ENCODE peak calls at places on chromosomes 4 and X, in eight cellular contexts. A is pancreas, F is RWPE1, U is lower leg skin, W is PC-9, N is neural progenitor cell, T is type B pancreatic cell, M is HFF-Myc. O is an unnamed sample.

GRCh38 chr4:6614701-6615230 is 25.7 kb upstream of the MRFAP1 start:
- DNase-seq in A (peak; percentile 34), F (no peak), U (no peak), W (no peak), N (no peak), T (no peak), M (no peak), O (no peak)

GRCh38 chrX:35787867-35788266 is 10.3 kb upstream of the MAGEB16 start:
- DNase-seq in A (no peak), F (no peak), U (no peak), W (no peak), N (no peak), T (no peak), M (no peak), O (no peak)

GRCh38 chrX:1593286-1594271 is 2.2 kb downstream of the AKAP17A start:
- DNase-seq in A (peak; percentile 73), F (no peak), U (peak; percentile 83), W (no peak), N (no peak), T (peak; percentile 65), M (no peak), O (no peak)

GRCh38 chr4:145930592-145930991 is 8.0 kb downstream of the ZNF827 start:
- DNase-seq in A (no peak), F (no peak), U (no peak), W (no peak), N (no peak), T (no peak), M (no peak), O (no peak)

GRCh38 chrX:139692506-139692849 is 15.5 kb downstream of the MCF2 start:
- DNase-seq in A (peak; percentile 45), F (no peak), U (no peak), W (no peak), N (no peak), T (no peak), M (no peak), O (peak; percentile 33)

GRCh38 chr4:4488405-4489404 is 53.1 kb downstream of the STX18 start:
- DNase-seq in A (no peak), F (peak; percentile 44), U (peak; percentile 92), W (peak; percentile 57), N (peak; percentile 79), T (no peak), M (peak; percentile 75), O (peak; percentile 64)

GRCh38 chrX:41499195-41499594 is 52.1 kb downstream of the NYX start:
- DNase-seq in A (no peak), F (no peak), U (no peak), W (no peak), N (no peak), T (no peak), M (no peak), O (no peak)

GRCh38 chr4:5710962-5711478 is at the start of gene EVC:
- DNase-seq in A (peak; percentile 90), F (peak; percentile 70), U (peak; percentile 96), W (peak; percentile 66), N (peak; percentile 85), T (peak; percentile 83), M (peak; percentile 33), O (peak; percentile 91)

GRCh38 chrX:45063319-45064095 is 137.2 kb downstream of the DIPK2B start:
- DNase-seq in A (no peak), F (peak; percentile 21), U (no peak), W (no peak), N (no peak), T (no peak), M (no peak), O (peak; percentile 9)

GRCh38 chr4:20095805-20096541 is 155.7 kb upstream of the SLIT2 start:
- DNase-seq in A (no peak), F (no peak), U (no peak), W (no peak), N (no peak), T (no peak), M (no peak), O (no peak)

GRCh38 chr4:6172093-6172926 is 28.0 kb downstream of the JAKMIP1 start:
- DNase-seq in A (peak; percentile 18), F (no peak), U (no peak), W (no peak), N (no peak), T (no peak), M (no peak), O (no peak)

GRCh38 chrX:17007134-17007768 is 60.8 kb downstream of the REPS2 start:
- DNase-seq in A (no peak), F (no peak), U (no peak), W (no peak), N (peak; percentile 41), T (no peak), M (no peak), O (no peak)

GRCh38 chr4:189162073-189162789 is 778.4 kb upstream of the FRG1 start:
- DNase-seq in A (no peak), F (no peak), U (no peak), W (no peak), N (peak; percentile 51), T (no peak), M (no peak), O (no peak)

GRCh38 chr4:3523146-3523627 is 9.0 kb downstream of the LRPAP1 start:
- DNase-seq in A (peak; percentile 40), F (no peak), U (peak; percentile 48), W (no peak), N (no peak), T (no peak), M (no peak), O (no peak)

GRCh38 chr4:577499-578450 is 1.7 kb upstream of the TMEM271 start:
- DNase-seq in A (no peak), F (peak; percentile 37), U (peak; percentile 80), W (peak; percentile 25), N (peak; percentile 70), T (no peak), M (no peak), O (no peak)

GRCh38 chr4:185016946-185017797 is 1.1 kb upstream of the HELT start:
- DNase-seq in A (no peak), F (no peak), U (no peak), W (no peak), N (peak; percentile 77), T (no peak), M (no peak), O (no peak)

GRCh38 chr4:179110356-179110755 is 1668.1 kb upstream of the AGA start:
- DNase-seq in A (no peak), F (peak; percentile 27), U (no peak), W (peak; percentile 38), N (no peak), T (no peak), M (no peak), O (no peak)

GRCh38 chr4:136319789-136320470 is 1212.4 kb downstream of the PCDH18 start:
- DNase-seq in A (no peak), F (peak; percentile 78), U (no peak), W (peak; percentile 45), N (no peak), T (no peak), M (no peak), O (no peak)

GRCh38 chrX:57329008-57329407 is 42.5 kb downstream of the FAAH2 start:
- DNase-seq in A (no peak), F (no peak), U (no peak), W (no peak), N (peak; percentile 2), T (no peak), M (no peak), O (no peak)

GRCh38 chr4:7911044-7911578 is 28.6 kb downstream of the AFAP1 start:
- DNase-seq in A (no peak), F (no peak), U (no peak), W (no peak), N (peak; percentile 78), T (no peak), M (no peak), O (peak; percentile 8)

GRCh38 chrX:71859637-71860036 is 51.0 kb upstream of the NHSL2 start:
- DNase-seq in A (no peak), F (peak; percentile 8), U (no peak), W (no peak), N (peak; percentile 71), T (no peak), M (no peak), O (peak; percentile 46)

GRCh38 chr4:150251752-150252190 is 173.5 kb downstream of the DCLK2 start:
- DNase-seq in A (no peak), F (no peak), U (no peak), W (no peak), N (peak; percentile 45), T (no peak), M (no peak), O (no peak)

GRCh38 chr4:176792348-176793059 is at the start of gene VEGFC:
- DNase-seq in A (peak; percentile 70), F (peak; percentile 43), U (no peak), W (peak; percentile 62), N (peak; percentile 89), T (peak; percentile 75), M (no peak), O (peak; percentile 83)

GRCh38 chr4:186725422-186726149 is 1.9 kb upstream of the FAT1 start:
- DNase-seq in A (peak; percentile 90), F (peak; percentile 74), U (peak; percentile 95), W (peak; percentile 79), N (peak; percentile 86), T (peak; percentile 79), M (no peak), O (peak; percentile 72)
- TF ChIP-seq CTCF in A (peak; percentile 57), F (peak; percentile 87), U (no peak), W (peak; percentile 77), N (peak; percentile 73), T (peak; percentile 71), M (peak; percentile 86), O (peak; percentile 59)

DNA sequence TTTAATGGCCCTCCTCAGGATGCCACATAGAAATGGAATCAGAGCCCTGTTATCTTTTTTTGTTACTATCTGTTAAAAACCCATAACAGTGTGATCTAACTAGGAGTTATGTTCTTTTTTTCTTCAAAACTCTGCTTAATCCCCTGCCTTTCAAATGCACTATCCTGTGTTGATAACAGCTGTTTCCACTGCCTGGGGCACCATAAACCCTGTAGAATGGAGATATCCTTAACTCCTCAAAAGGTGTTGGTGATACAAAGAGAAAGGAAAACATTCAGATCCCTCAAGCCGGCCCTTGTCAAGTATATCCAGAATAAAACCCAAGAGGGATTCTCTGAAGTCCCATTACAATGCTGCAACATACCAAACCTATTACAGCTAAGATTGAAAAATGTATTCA is 108.6 kb downstream of the ACTRT1 start:
- DNase-seq in A (no peak), F (no peak), U (no peak), W (no peak), N (no peak), T (no peak), M (no peak), O (no peak)
- TF ChIP-seq CTCF in A (no peak), F (no peak), U (no peak), W (no peak), N (no peak), T (no peak), M (no peak), O (no peak)

GRCh38 chrX:8755116-8755515 is 23.2 kb upstream of the ANOS1 start:
- DNase-seq in A (no peak), F (no peak), U (no peak), W (no peak), N (peak; percentile 11), T (no peak), M (no peak), O (no peak)
- TF ChIP-seq CTCF in A (no peak), F (no peak), U (no peak), W (no peak), N (peak; percentile 39), T (peak; percentile 48), M (no peak), O (no peak)

GRCh38 chr4:147813107-147813773 is 81.4 kb downstream of the ARHGAP10 start:
- DNase-seq in A (no peak), F (no peak), U (no peak), W (no peak), N (no peak), T (no peak), M (no peak), O (no peak)
- TF ChIP-seq CTCF in A (no peak), F (no peak), U (no peak), W (no peak), N (no peak), T (no peak), M (no peak), O (no peak)

GRCh38 chr4:170047774-170048354 is 21.7 kb upstream of the MFAP3L start:
- DNase-seq in A (no peak), F (peak; percentile 18), U (no peak), W (peak; percentile 41), N (peak; percentile 77), T (no peak), M (peak; percentile 29), O (peak; percentile 64)
- TF ChIP-seq CTCF in A (peak; percentile 59), F (peak; percentile 81), U (no peak), W (peak; percentile 78), N (peak; percentile 85), T (peak; percentile 90), M (peak; percentile 63), O (peak; percentile 76)

O was measured in thyroid gland.